ENCODE peak calls at places on chromosomes 3 and 15, in four cellular contexts. S, W, Q and T are unnamed samples.

GRCh38 chr3:110526732-110527727 is 544.6 kb upstream of the NECTIN3 start:
- DNase-seq in S (peak), W (peak), Q (no peak), T (no peak)

GRCh38 chr3:135100349-135100741 is 305.3 kb downstream of the EPHB1 start:
- DNase-seq in S (no peak), W (no peak), Q (no peak), T (no peak)

GRCh38 chr15:34366271-34367043 is 539 bp downstream of the LPCAT4 start:
- DNase-seq in S (peak), W (no peak), Q (no peak), T (peak)

GRCh38 chr3:128080323-128080898 is 28.2 kb downstream of the SEC61A1 start:
- DNase-seq in S (peak), W (no peak), Q (no peak), T (no peak)

GRCh38 chr3:14262212-14262611 is 83.6 kb downstream of the LSM3 start:
- DNase-seq in S (no peak), W (no peak), Q (no peak), T (no peak)

GRCh38 chr15:99108993-99109392 is 4.1 kb downstream of the SYNM start:
- DNase-seq in S (no peak), W (no peak), Q (no peak), T (no peak)

GRCh38 chr3:16484216-16484615 is 29.3 kb downstream of the RFTN1 start:
- DNase-seq in S (no peak), W (no peak), Q (no peak), T (no peak)

GRCh38 chr15:94232107-94232506 is 746 bp downstream of the MCTP2 start:
- DNase-seq in S (no peak), W (no peak), Q (no peak), T (no peak)

GRCh38 chr15:73346735-73347312 is 21.9 kb downstream of the HCN4 start:
- DNase-seq in S (peak), W (peak), Q (no peak), T (peak)

GRCh38 chr3:62832569-62832968 is 42.6 kb downstream of the CADPS start:
- DNase-seq in S (no peak), W (no peak), Q (no peak), T (no peak)

GRCh38 chr3:142613491-142613890 is 17.3 kb downstream of the PLS1 start:
- DNase-seq in S (peak), W (no peak), Q (no peak), T (no peak)

GRCh38 chr3:45792036-45792435 is 4.3 kb downstream of the SLC6A20 start:
- DNase-seq in S (no peak), W (no peak), Q (no peak), T (no peak)

GRCh38 chr3:158751316-158751715 is 19.1 kb upstream of the RARRES1 start:
- DNase-seq in S (no peak), W (no peak), Q (no peak), T (no peak)

GRCh38 chr3:170746175-170746942 is 123.6 kb downstream of the RPL22L1 start:
- DNase-seq in S (no peak), W (no peak), Q (no peak), T (no peak)

GRCh38 chr3:16243706-16244490 is 20.8 kb downstream of the DPH3 start:
- DNase-seq in S (no peak), W (no peak), Q (no peak), T (no peak)

GRCh38 chr3:152222327-152222726 is 46.4 kb upstream of the MBNL1 start:
- DNase-seq in S (no peak), W (no peak), Q (no peak), T (no peak)

GRCh38 chr15:73955851-73956250 is 29.6 kb downstream of the LOXL1 start:
- DNase-seq in S (no peak), W (no peak), Q (no peak), T (no peak)

GRCh38 chr3:176160997-176161396 is 1036.3 kb downstream of the TBL1XR1 start:
- DNase-seq in S (no peak), W (no peak), Q (no peak), T (no peak)

GRCh38 chr3:17577795-17578520 is 164.5 kb downstream of the TBC1D5 start:
- DNase-seq in S (no peak), W (no peak), Q (no peak), T (no peak)
- TF ChIP-seq CTCF in S (no peak), W (no peak), Q (no peak), T (no peak)

DNA sequence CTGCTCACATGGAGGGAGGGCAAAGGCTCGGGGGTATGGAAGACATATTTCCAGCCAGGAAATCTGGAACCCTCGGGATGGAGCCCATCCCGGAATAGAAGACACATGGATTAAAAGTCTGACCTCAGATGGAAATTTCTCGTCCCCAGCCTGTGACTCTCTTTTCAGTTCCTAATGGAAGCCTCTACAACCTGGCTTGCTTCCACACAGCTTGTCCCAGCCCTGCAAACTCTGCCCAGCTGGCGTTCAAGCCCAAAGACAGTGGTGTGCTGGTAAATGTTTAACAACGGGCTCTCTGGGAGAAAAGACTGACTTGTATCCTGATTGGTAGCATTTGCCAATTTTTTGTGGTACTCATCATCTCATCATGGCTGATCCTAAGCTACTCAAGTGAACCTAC is 35.6 kb upstream of the TLE3 start:
- DNase-seq in S (no peak), W (no peak), Q (no peak), T (no peak)
- TF ChIP-seq REST in S (no peak), W (no peak), Q (no peak), T (no peak)

GRCh38 chr3:137222736-137223135 is 265.0 kb downstream of the IL20RB start:
- DNase-seq in S (no peak), W (no peak), Q (no peak), T (no peak)

GRCh38 chr3:137217733-137218132 is 259.9 kb downstream of the IL20RB start:
- DNase-seq in S (no peak), W (no peak), Q (no peak), T (no peak)
- TF ChIP-seq CTCF in S (no peak), W (peak), Q (peak), T (no peak)

GRCh38 chr15:79294075-79294474 is 11.6 kb downstream of the ANKRD34C start:
- DNase-seq in S (no peak), W (no peak), Q (no peak), T (no peak)
- TF ChIP-seq REST in S (peak), W (peak), Q (no peak), T (peak)

DNA sequence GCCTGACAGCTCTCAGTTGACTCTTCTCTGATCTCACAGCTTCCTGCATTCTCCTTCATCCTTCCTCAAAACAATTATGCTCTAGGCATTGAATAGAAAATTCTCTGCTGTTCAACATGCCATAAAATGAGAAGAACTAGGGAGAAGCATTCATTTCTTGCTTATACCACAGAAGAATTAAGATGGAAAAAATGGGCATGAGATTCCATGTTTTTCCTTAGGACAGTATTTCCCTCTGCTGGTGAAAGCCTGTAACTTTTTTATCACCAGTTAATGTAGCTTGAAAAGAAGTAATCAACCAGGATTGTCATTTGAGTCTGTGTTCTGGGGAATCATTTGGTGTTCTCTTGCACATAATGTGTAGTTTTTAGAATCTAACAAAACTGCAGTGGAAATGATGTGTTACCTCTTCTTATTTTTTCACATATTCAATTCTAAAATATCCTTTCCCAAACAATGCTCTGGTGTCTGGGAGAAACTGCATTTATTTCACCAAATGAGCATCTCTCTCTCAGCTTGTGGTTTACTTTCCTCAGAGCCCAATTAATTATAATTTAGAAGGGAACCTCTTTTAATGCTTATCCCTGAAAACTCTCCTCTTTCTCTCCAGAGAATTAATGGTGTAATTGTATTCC is 92.8 kb upstream of the DCBLD2 start:
- DNase-seq in S (peak), W (peak), Q (no peak), T (no peak)
- TF ChIP-seq CTCF in S (peak), W (peak), Q (peak), T (no peak)

GRCh38 chr3:124786491-124787241 is 56.4 kb downstream of the UMPS start:
- DNase-seq in S (peak), W (peak), Q (no peak), T (no peak)
- TF ChIP-seq REST in S (no peak), W (no peak), Q (no peak), T (no peak)